ENCODE peak calls at places on chromosomes 6 and 20, in four cellular contexts. Z, P, W and J are unnamed samples.
A peak's percentile ranks its signal among the peaks of the same experiment; 100 is the strongest.

GRCh38 chr20:57157106-57157691 is 109.2 kb downstream of the BMP7 start:
- DNase-seq in Z (peak; percentile 91), P (no peak), W (no peak), J (no peak)

GRCh38 chr6:129501401-129502051 is 208.5 kb downstream of the ARHGAP18 start:
- DNase-seq in Z (peak; percentile 50), P (peak; percentile 40), W (no peak), J (no peak)

GRCh38 chr6:144377586-144377985 is 92.5 kb downstream of the UTRN start:
- DNase-seq in Z (no peak), P (no peak), W (no peak), J (no peak)

GRCh38 chr6:155001482-155001881 is 6.4 kb downstream of the TIAM2 start:
- DNase-seq in Z (no peak), P (no peak), W (no peak), J (no peak)

GRCh38 chr6:168408504-168409136 is 32.4 kb upstream of the SMOC2 start:
- DNase-seq in Z (no peak), P (no peak), W (no peak), J (no peak)

GRCh38 chr6:33661118-33661838 is 40.2 kb downstream of the ITPR3 start:
- DNase-seq in Z (no peak), P (no peak), W (no peak), J (no peak)

GRCh38 chr20:43456809-43457639 is 672 bp upstream of the SRSF6 start:
- DNase-seq in Z (peak; percentile 97), P (peak; percentile 88), W (peak; percentile 90), J (peak; percentile 90)

GRCh38 chr6:157282279-157282678 is 41.0 kb downstream of the TMEM242 start:
- DNase-seq in Z (no peak), P (no peak), W (no peak), J (no peak)

GRCh38 chr6:105388392-105388791 is 14.5 kb downstream of the PREP start:
- DNase-seq in Z (no peak), P (no peak), W (no peak), J (no peak)

GRCh38 chr6:39210437-39210836 is 18.8 kb downstream of the KCNK5 start:
- DNase-seq in Z (no peak), P (no peak), W (no peak), J (no peak)

GRCh38 chr6:29676981-29677601 is 3.9 kb downstream of the ZFP57 start:
- DNase-seq in Z (peak; percentile 65), P (no peak), W (no peak), J (no peak)

GRCh38 chr6:7818480-7819165 is 92.0 kb downstream of the TXNDC5 start:
- DNase-seq in Z (peak; percentile 8), P (peak; percentile 46), W (no peak), J (no peak)

DNA sequence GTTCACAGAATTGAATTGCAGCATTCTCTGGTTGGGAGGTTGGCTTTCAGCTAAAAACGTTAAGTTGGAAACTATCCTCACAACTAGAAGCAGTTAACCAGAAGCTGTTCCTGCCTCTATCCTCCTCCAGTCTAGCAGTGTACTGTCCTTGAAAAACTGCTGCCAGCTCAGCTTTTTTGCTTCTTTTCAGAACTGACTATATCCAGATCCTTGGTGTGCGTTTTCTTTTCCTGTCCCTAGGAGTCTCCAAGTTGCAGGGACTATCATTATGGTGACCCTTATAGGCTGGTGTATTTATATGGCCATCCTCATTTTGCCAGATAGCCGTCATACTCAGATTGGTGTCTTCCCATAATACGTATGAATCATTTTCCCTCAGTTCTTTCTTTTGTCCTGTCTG is 5.5 kb downstream of the ITCH start:
- DNase-seq in Z (no peak), P (no peak), W (no peak), J (no peak)
- H3K27ac ChIP-seq in Z (no peak overlapping the region), P (no peak overlapping the region), W (peak overlapping the region; percentile 19), J (no peak overlapping the region)

DNA sequence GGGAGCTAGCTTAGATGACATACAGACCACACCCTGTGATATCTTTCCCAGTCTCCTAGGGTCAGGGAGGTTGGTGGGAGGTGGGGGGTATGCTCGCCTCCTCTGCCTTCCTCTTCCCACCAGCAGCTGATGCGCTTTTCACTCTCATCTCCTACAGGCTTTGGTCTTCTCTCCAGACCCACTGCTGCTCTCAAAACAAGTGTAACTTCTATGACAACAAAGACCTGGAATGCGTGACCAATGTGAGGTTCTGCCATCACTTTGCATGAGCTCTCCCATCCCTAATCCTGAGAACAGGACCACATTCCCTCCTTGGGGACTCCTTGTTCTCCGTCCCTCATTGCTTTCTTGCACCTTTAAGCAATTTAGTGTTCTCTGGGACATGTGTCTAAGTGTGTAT is 2.7 kb downstream of the CTSA start:
- DNase-seq in Z (no peak), P (no peak), W (no peak), J (no peak)
- H3K36me3 ChIP-seq in Z (peaks cover 43% of the 10 kb centered on the region), P (no peaks in the 10 kb centered on the region), W (peaks cover 8% of the 10 kb centered on the region), J (peaks cover 20% of the 10 kb centered on the region)

GRCh38 chr6:140929121-140929520 is 1203.6 kb upstream of the GJE1 start:
- DNase-seq in Z (no peak), P (no peak), W (no peak), J (no peak)
- H3K27ac ChIP-seq in Z (no peak overlapping the region), P (no peak overlapping the region), W (no peak overlapping the region), J (no peak overlapping the region)

DNA sequence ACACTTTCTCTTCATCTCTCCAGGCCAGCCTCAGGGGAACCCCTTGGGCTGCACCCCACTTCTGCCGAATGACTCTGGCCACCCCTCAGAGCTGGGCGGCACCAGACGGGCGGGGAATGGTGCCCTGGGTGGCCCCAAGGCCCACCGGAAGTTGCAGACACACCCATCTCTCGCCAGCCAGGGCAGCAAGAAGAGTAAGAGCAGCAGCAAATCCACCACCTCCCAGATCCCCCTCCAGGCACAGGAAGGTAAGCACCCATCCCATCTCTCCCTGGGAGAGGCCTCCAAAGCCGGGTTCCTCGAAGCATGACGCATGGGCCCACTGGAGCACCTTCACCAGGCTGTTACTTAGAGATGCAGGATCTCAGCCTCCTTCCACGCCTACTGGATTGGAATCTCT is 11.3 kb downstream of the MDFI start:
- DNase-seq in Z (no peak), P (no peak), W (no peak), J (no peak)
- H3K36me3 ChIP-seq in Z (peaks cover 18% of the 10 kb centered on the region), P (no peaks in the 10 kb centered on the region), W (no peaks in the 10 kb centered on the region), J (no peaks in the 10 kb centered on the region)

GRCh38 chr20:4665591-4665990 is 56.1 kb upstream of the PRND start:
- DNase-seq in Z (no peak), P (no peak), W (no peak), J (no peak)
- H3K27ac ChIP-seq in Z (no peak overlapping the region), P (no peak overlapping the region), W (peak overlapping the region; percentile 5), J (peak overlapping the region; percentile 52)

DNA sequence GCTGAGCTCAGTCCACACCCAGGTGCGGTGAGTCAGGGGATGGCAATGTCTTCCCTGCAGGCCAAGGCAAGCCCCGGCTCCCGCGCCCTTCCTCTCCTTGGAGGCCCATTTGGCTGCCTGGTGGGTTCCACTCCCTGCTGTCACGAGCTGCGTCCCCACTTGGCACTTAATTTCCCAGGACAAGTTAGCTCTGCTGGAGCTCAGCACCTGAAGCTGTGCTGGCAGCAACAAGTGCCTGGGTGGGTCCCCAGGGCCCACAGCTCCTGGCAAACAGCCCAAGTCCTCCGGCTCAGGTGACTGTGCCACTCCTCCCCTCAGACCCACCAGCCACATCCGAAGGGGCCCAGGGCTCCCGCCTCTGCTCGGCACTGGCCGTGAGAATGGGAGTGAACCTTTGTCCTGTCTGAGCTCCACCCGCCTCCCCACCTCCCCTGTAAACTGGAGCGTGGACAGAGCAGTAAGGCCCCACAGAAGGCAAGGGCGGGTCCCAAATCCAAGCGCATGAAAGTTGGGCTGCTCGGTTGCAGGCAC is 16.9 kb downstream of the LAMA5 start:
- DNase-seq in Z (no peak), P (no peak), W (no peak), J (no peak)
- H3K36me3 ChIP-seq in Z (peaks cover 16% of the 10 kb centered on the region), P (no peaks in the 10 kb centered on the region), W (no peaks in the 10 kb centered on the region), J (no peaks in the 10 kb centered on the region)

DNA sequence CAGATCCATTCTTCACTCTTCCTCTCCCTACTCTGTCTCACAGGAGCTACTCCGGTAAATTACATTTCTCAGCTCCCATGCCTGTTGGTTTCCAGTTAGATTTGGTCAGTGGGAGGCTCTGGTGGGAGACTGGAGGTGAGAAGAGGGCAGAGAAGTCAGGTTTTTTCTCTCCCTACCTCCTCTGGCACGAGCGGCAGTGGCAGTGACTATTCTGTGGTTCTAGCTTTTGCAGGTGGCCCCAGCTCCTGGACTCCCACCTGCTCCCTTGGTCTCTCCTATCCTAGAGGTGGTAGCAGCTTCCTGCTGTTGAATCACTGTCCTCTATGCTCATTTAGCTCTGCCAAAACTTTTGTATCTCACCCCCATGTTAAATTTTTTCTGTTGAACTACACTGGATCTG is 17.9 kb downstream of the TLDC2 start:
- DNase-seq in Z (no peak), P (no peak), W (no peak), J (no peak)
- H3K27ac ChIP-seq in Z (no peak overlapping the region), P (no peak overlapping the region), W (no peak overlapping the region), J (no peak overlapping the region)

GRCh38 chr6:52498538-52499017 is 78.3 kb downstream of the TRAM2 start:
- DNase-seq in Z (no peak), P (no peak), W (no peak), J (no peak)
- H3K36me3 ChIP-seq in Z (no peaks in the 10 kb centered on the region), P (no peaks in the 10 kb centered on the region), W (no peaks in the 10 kb centered on the region), J (no peaks in the 10 kb centered on the region)

GRCh38 chr6:20213271-20213798 is 1.1 kb upstream of the MBOAT1 start:
- DNase-seq in Z (peak; percentile 14), P (no peak), W (no peak), J (no peak)
- H3K27ac ChIP-seq in Z (peak overlapping the region; percentile 78), P (peak overlapping the region; percentile 82), W (peak overlapping the region; percentile 56), J (peak overlapping the region; percentile 56)